ENCODE peak calls at places on chromosomes 3 and 15, in nine cellular contexts. One of them, this sample, is unnamed.

GRCh38 chr3:76051145-76051544 is 265.8 kb upstream of the ZNF717 start:
- DNase-seq in head of caudate nucleus: no peak
- DNase-seq in RWPE1: peak
- DNase-seq in cardiac fibroblast: no peak
- DNase-seq in GDM1: no peak
- DNase-seq in GM12864: no peak
- DNase-seq in lower lobe of right lung: no peak
- DNase-seq in caudate nucleus: no peak
- DNase-seq in HFFc6: no peak
- DNase-seq in this sample: no peak

GRCh38 chr15:75830910-75831805 is 12.1 kb upstream of the UBE2Q2 start:
- DNase-seq in head of caudate nucleus: no peak
- DNase-seq in RWPE1: no peak
- DNase-seq in cardiac fibroblast: no peak
- DNase-seq in GDM1: no peak
- DNase-seq in GM12864: no peak
- DNase-seq in lower lobe of right lung: no peak
- DNase-seq in caudate nucleus: no peak
- DNase-seq in HFFc6: no peak
- DNase-seq in this sample: no peak

GRCh38 chr3:100869787-100870186 is 123.4 kb downstream of the ABI3BP start:
- DNase-seq in head of caudate nucleus: no peak
- DNase-seq in RWPE1: no peak
- DNase-seq in cardiac fibroblast: peak
- DNase-seq in GDM1: no peak
- DNase-seq in GM12864: no peak
- DNase-seq in lower lobe of right lung: no peak
- DNase-seq in caudate nucleus: no peak
- DNase-seq in HFFc6: no peak
- DNase-seq in this sample: no peak

GRCh38 chr15:42456971-42457370 is 34.0 kb downstream of the ZNF106 start:
- DNase-seq in head of caudate nucleus: no peak
- DNase-seq in RWPE1: no peak
- DNase-seq in cardiac fibroblast: peak
- DNase-seq in GDM1: no peak
- DNase-seq in GM12864: no peak
- DNase-seq in lower lobe of right lung: no peak
- DNase-seq in caudate nucleus: no peak
- DNase-seq in HFFc6: no peak
- DNase-seq in this sample: no peak

GRCh38 chr3:109930592-109930991 is 593.2 kb upstream of the DPPA4 start:
- DNase-seq in head of caudate nucleus: no peak
- DNase-seq in RWPE1: no peak
- DNase-seq in cardiac fibroblast: no peak
- DNase-seq in GDM1: no peak
- DNase-seq in GM12864: no peak
- DNase-seq in lower lobe of right lung: no peak
- DNase-seq in caudate nucleus: no peak
- DNase-seq in HFFc6: no peak
- DNase-seq in this sample: peak

GRCh38 chr3:53065841-53066480 is 20.1 kb upstream of the SFMBT1 start:
- DNase-seq in head of caudate nucleus: no peak
- DNase-seq in RWPE1: no peak
- DNase-seq in cardiac fibroblast: no peak
- DNase-seq in GDM1: no peak
- DNase-seq in GM12864: no peak
- DNase-seq in lower lobe of right lung: no peak
- DNase-seq in caudate nucleus: no peak
- DNase-seq in HFFc6: no peak
- DNase-seq in this sample: no peak

GRCh38 chr15:52261498-52262242 is 33.9 kb downstream of the MYO5C start:
- DNase-seq in head of caudate nucleus: no peak
- DNase-seq in RWPE1: peak
- DNase-seq in cardiac fibroblast: peak
- DNase-seq in GDM1: peak
- DNase-seq in GM12864: peak
- DNase-seq in lower lobe of right lung: peak
- DNase-seq in caudate nucleus: no peak
- DNase-seq in HFFc6: peak
- DNase-seq in this sample: peak

GRCh38 chr3:6448011-6448410 is 412.9 kb upstream of the GRM7 start:
- DNase-seq in head of caudate nucleus: no peak
- DNase-seq in RWPE1: no peak
- DNase-seq in cardiac fibroblast: no peak
- DNase-seq in GDM1: no peak
- DNase-seq in GM12864: no peak
- DNase-seq in lower lobe of right lung: no peak
- DNase-seq in caudate nucleus: no peak
- DNase-seq in HFFc6: no peak
- DNase-seq in this sample: no peak

GRCh38 chr3:100563228-100563627 is 46.2 kb upstream of the ADGRG7 start:
- DNase-seq in head of caudate nucleus: no peak
- DNase-seq in RWPE1: no peak
- DNase-seq in cardiac fibroblast: no peak
- DNase-seq in GDM1: no peak
- DNase-seq in GM12864: no peak
- DNase-seq in lower lobe of right lung: no peak
- DNase-seq in caudate nucleus: no peak
- DNase-seq in HFFc6: no peak
- DNase-seq in this sample: no peak

GRCh38 chr3:183032904-183033555 is 52.7 kb upstream of the DCUN1D1 start:
- DNase-seq in head of caudate nucleus: peak
- DNase-seq in RWPE1: no peak
- DNase-seq in cardiac fibroblast: no peak
- DNase-seq in GDM1: no peak
- DNase-seq in GM12864: no peak
- DNase-seq in lower lobe of right lung: no peak
- DNase-seq in caudate nucleus: no peak
- DNase-seq in HFFc6: no peak
- DNase-seq in this sample: no peak

GRCh38 chr3:195450731-195451229 is 8.0 kb upstream of the ACAP2 start:
- DNase-seq in head of caudate nucleus: no peak
- DNase-seq in RWPE1: no peak
- DNase-seq in cardiac fibroblast: peak
- DNase-seq in GDM1: no peak
- DNase-seq in GM12864: no peak
- DNase-seq in lower lobe of right lung: no peak
- DNase-seq in caudate nucleus: no peak
- DNase-seq in HFFc6: peak
- DNase-seq in this sample: peak

GRCh38 chr3:13492976-13493866 is 13.1 kb downstream of the HDAC11 start:
- DNase-seq in head of caudate nucleus: no peak
- DNase-seq in RWPE1: no peak
- DNase-seq in cardiac fibroblast: no peak
- DNase-seq in GDM1: no peak
- DNase-seq in GM12864: no peak
- DNase-seq in lower lobe of right lung: peak
- DNase-seq in caudate nucleus: no peak
- DNase-seq in HFFc6: no peak
- DNase-seq in this sample: no peak